ENCODE peak calls at places on chromosomes 2 and 18, in ten cellular contexts. One of them, this sample, is unnamed. For H3K4me1, the result is how much of the 10 kb centered on the place peaks cover.

GRCh38 chr2:213188971-213189899 is 37.8 kb upstream of the IKZF2 start:
- DNase-seq in mucosa of descending colon: no peak
- DNase-seq in testis: peak
- DNase-seq in keratinocyte: no peak
- DNase-seq in thoracic aorta: no peak
- DNase-seq in right lobe of liver: no peak
- DNase-seq in prostate gland: no peak
- DNase-seq in lung: no peak
- DNase-seq in H1: peak
- DNase-seq in IMR-90: peak
- DNase-seq in this sample: peak

GRCh38 chr2:173434729-173435345 is 80.2 kb downstream of the CDCA7 start:
- DNase-seq in right lobe of liver: no peak
- DNase-seq in testis: peak
- DNase-seq in IMR-90: no peak
- DNase-seq in prostate gland: no peak
- DNase-seq in thoracic aorta: no peak
- DNase-seq in lung: no peak
- DNase-seq in H1: no peak
- DNase-seq in keratinocyte: no peak
- DNase-seq in mucosa of descending colon: no peak
- DNase-seq in this sample: no peak

GRCh38 chr2:39739386-39739785 is 39.7 kb downstream of the THUMPD2 start:
- DNase-seq in mucosa of descending colon: no peak
- DNase-seq in H1: no peak
- DNase-seq in right lobe of liver: no peak
- DNase-seq in IMR-90: no peak
- DNase-seq in prostate gland: no peak
- DNase-seq in testis: no peak
- DNase-seq in keratinocyte: no peak
- DNase-seq in thoracic aorta: no peak
- DNase-seq in lung: no peak
- DNase-seq in this sample: no peak

GRCh38 chr2:169073972-169074751 is 4.8 kb downstream of the DHRS9 start:
- DNase-seq in mucosa of descending colon: no peak
- DNase-seq in thoracic aorta: no peak
- DNase-seq in right lobe of liver: peak
- DNase-seq in IMR-90: no peak
- DNase-seq in prostate gland: no peak
- DNase-seq in H1: no peak
- DNase-seq in testis: no peak
- DNase-seq in keratinocyte: no peak
- DNase-seq in lung: no peak
- DNase-seq in this sample: peak

GRCh38 chr2:162768646-162769045 is 69.9 kb downstream of the KCNH7 start:
- DNase-seq in keratinocyte: no peak
- DNase-seq in H1: no peak
- DNase-seq in thoracic aorta: no peak
- DNase-seq in prostate gland: no peak
- DNase-seq in right lobe of liver: no peak
- DNase-seq in lung: no peak
- DNase-seq in testis: no peak
- DNase-seq in IMR-90: no peak
- DNase-seq in mucosa of descending colon: no peak
- DNase-seq in this sample: no peak

GRCh38 chr2:129050116-129050515 is 731.4 kb upstream of the HS6ST1 start:
- DNase-seq in thoracic aorta: no peak
- DNase-seq in lung: no peak
- DNase-seq in IMR-90: no peak
- DNase-seq in prostate gland: no peak
- DNase-seq in keratinocyte: no peak
- DNase-seq in testis: no peak
- DNase-seq in H1: no peak
- DNase-seq in right lobe of liver: no peak
- DNase-seq in mucosa of descending colon: no peak
- DNase-seq in this sample: no peak

GRCh38 chr18:3623769-3624545 is 174.0 kb downstream of the TGIF1 start:
- DNase-seq in IMR-90: peak
- DNase-seq in right lobe of liver: peak
- DNase-seq in H1: peak
- DNase-seq in keratinocyte: peak
- DNase-seq in thoracic aorta: peak
- DNase-seq in lung: peak
- DNase-seq in testis: peak
- DNase-seq in mucosa of descending colon: peak
- DNase-seq in prostate gland: peak
- DNase-seq in this sample: peak

GRCh38 chr2:111950241-111950640 is 51.8 kb downstream of the MERTK start:
- DNase-seq in testis: no peak
- DNase-seq in lung: no peak
- DNase-seq in prostate gland: no peak
- DNase-seq in right lobe of liver: no peak
- DNase-seq in thoracic aorta: no peak
- DNase-seq in H1: no peak
- DNase-seq in mucosa of descending colon: no peak
- DNase-seq in IMR-90: no peak
- DNase-seq in keratinocyte: no peak
- DNase-seq in this sample: no peak

GRCh38 chr2:215395687-215396460 is 40.0 kb downstream of the FN1 start:
- DNase-seq in H1: no peak
- DNase-seq in IMR-90: no peak
- DNase-seq in thoracic aorta: no peak
- DNase-seq in right lobe of liver: no peak
- DNase-seq in mucosa of descending colon: no peak
- DNase-seq in keratinocyte: no peak
- DNase-seq in lung: no peak
- DNase-seq in prostate gland: no peak
- DNase-seq in testis: no peak
- DNase-seq in this sample: no peak

GRCh38 chr2:215394102-215394805 is 41.6 kb downstream of the FN1 start:
- DNase-seq in H1: no peak
- DNase-seq in thoracic aorta: no peak
- DNase-seq in right lobe of liver: no peak
- DNase-seq in IMR-90: no peak
- DNase-seq in mucosa of descending colon: no peak
- DNase-seq in keratinocyte: no peak
- DNase-seq in prostate gland: no peak
- DNase-seq in testis: no peak
- DNase-seq in lung: no peak
- DNase-seq in this sample: no peak

GRCh38 chr2:215399067-215399716 is 36.7 kb downstream of the FN1 start:
- DNase-seq in IMR-90: no peak
- DNase-seq in H1: no peak
- DNase-seq in lung: no peak
- DNase-seq in right lobe of liver: no peak
- DNase-seq in mucosa of descending colon: no peak
- DNase-seq in thoracic aorta: no peak
- DNase-seq in prostate gland: no peak
- DNase-seq in keratinocyte: no peak
- DNase-seq in testis: no peak
- DNase-seq in this sample: no peak

GRCh38 chr2:215397632-215398341 is 38.1 kb downstream of the FN1 start:
- DNase-seq in thoracic aorta: no peak
- DNase-seq in prostate gland: peak
- DNase-seq in testis: no peak
- DNase-seq in keratinocyte: no peak
- DNase-seq in IMR-90: peak
- DNase-seq in H1: no peak
- DNase-seq in right lobe of liver: no peak
- DNase-seq in lung: no peak
- DNase-seq in mucosa of descending colon: no peak
- DNase-seq in this sample: no peak

GRCh38 chr2:215396595-215397313 is 39.1 kb downstream of the FN1 start:
- DNase-seq in H1: no peak
- DNase-seq in testis: no peak
- DNase-seq in lung: no peak
- DNase-seq in prostate gland: no peak
- DNase-seq in IMR-90: peak
- DNase-seq in thoracic aorta: no peak
- DNase-seq in right lobe of liver: no peak
- DNase-seq in mucosa of descending colon: no peak
- DNase-seq in keratinocyte: no peak
- DNase-seq in this sample: no peak
- H3K4me1 ChIP-seq in H1: under half
- H3K4me1 ChIP-seq in testis: under half
- H3K4me1 ChIP-seq in lung: under half
- H3K4me1 ChIP-seq in prostate gland: under half
- H3K4me1 ChIP-seq in IMR-90: under half
- H3K4me1 ChIP-seq in thoracic aorta: under half
- H3K4me1 ChIP-seq in right lobe of liver: under half
- H3K4me1 ChIP-seq in mucosa of descending colon: under half
- H3K4me1 ChIP-seq in keratinocyte: under half
- H3K4me1 ChIP-seq in this sample: under half

GRCh38 chr2:120831106-120831505 is 95.4 kb downstream of the GLI2 start:
- DNase-seq in thoracic aorta: no peak
- DNase-seq in IMR-90: no peak
- DNase-seq in mucosa of descending colon: no peak
- DNase-seq in lung: no peak
- DNase-seq in keratinocyte: no peak
- DNase-seq in testis: no peak
- DNase-seq in right lobe of liver: no peak
- DNase-seq in H1: no peak
- DNase-seq in prostate gland: no peak
- DNase-seq in this sample: no peak

GRCh38 chr2:120831891-120832290 is 96.2 kb downstream of the GLI2 start:
- DNase-seq in keratinocyte: no peak
- DNase-seq in prostate gland: no peak
- DNase-seq in mucosa of descending colon: no peak
- DNase-seq in IMR-90: no peak
- DNase-seq in H1: no peak
- DNase-seq in lung: no peak
- DNase-seq in right lobe of liver: no peak
- DNase-seq in thoracic aorta: no peak
- DNase-seq in testis: no peak
- DNase-seq in this sample: no peak

GRCh38 chr2:120834206-120834605 is 98.5 kb downstream of the GLI2 start:
- DNase-seq in prostate gland: no peak
- DNase-seq in lung: no peak
- DNase-seq in H1: no peak
- DNase-seq in right lobe of liver: no peak
- DNase-seq in testis: no peak
- DNase-seq in thoracic aorta: no peak
- DNase-seq in keratinocyte: no peak
- DNase-seq in mucosa of descending colon: peak
- DNase-seq in IMR-90: no peak
- DNase-seq in this sample: no peak

GRCh38 chr2:120832296-120833070 is 96.8 kb downstream of the GLI2 start:
- DNase-seq in right lobe of liver: no peak
- DNase-seq in thoracic aorta: no peak
- DNase-seq in IMR-90: no peak
- DNase-seq in prostate gland: no peak
- DNase-seq in lung: no peak
- DNase-seq in H1: no peak
- DNase-seq in mucosa of descending colon: no peak
- DNase-seq in keratinocyte: no peak
- DNase-seq in testis: no peak
- DNase-seq in this sample: no peak

DNA sequence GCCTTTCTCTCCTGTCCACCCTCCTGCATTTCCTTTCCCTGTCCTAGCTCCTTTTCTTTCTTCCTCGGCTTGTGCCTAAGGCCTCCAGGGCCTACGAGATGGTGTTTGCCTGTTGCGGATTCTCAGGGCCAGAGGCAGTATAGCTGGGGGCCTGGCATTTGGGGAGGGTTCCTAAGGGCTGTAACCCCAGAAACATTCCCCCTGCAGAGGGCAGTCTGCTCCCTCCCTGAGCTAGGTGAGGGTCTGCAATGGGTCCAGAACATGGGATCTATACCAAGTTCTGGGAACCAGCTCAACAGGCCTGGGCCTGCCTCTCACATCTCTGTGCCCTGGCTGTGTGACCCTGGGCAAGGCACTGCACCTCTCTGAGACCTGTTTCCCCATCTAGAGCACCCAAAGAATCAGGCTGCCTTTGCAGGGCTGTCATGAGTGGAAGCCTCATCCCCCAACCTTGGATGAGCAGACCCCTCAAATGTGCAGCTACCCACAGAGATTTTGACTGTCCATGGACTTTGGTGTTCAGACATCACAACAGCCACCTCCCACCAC is 97.5 kb downstream of the GLI2 start:
- DNase-seq in right lobe of liver: no peak
- DNase-seq in thoracic aorta: no peak
- DNase-seq in IMR-90: no peak
- DNase-seq in prostate gland: no peak
- DNase-seq in mucosa of descending colon: peak
- DNase-seq in lung: no peak
- DNase-seq in testis: no peak
- DNase-seq in H1: no peak
- DNase-seq in keratinocyte: no peak
- DNase-seq in this sample: no peak
- TF ChIP-seq CTCF in right lobe of liver: no peak
- TF ChIP-seq CTCF in thoracic aorta: no peak
- TF ChIP-seq CTCF in IMR-90: no peak
- TF ChIP-seq CTCF in prostate gland: no peak
- TF ChIP-seq CTCF in mucosa of descending colon: no peak
- TF ChIP-seq CTCF in lung: no peak
- TF ChIP-seq CTCF in testis: no peak
- TF ChIP-seq CTCF in H1: no peak
- TF ChIP-seq CTCF in keratinocyte: peak
- TF ChIP-seq CTCF in this sample: no peak

GRCh38 chr2:43170733-43171101 is 55.7 kb downstream of the ZFP36L2 start:
- DNase-seq in keratinocyte: no peak
- DNase-seq in H1: no peak
- DNase-seq in right lobe of liver: no peak
- DNase-seq in thoracic aorta: no peak
- DNase-seq in lung: no peak
- DNase-seq in mucosa of descending colon: peak
- DNase-seq in testis: no peak
- DNase-seq in prostate gland: no peak
- DNase-seq in IMR-90: no peak
- DNase-seq in this sample: no peak
- H3K4me1 ChIP-seq in keratinocyte: under half
- H3K4me1 ChIP-seq in H1: under half
- H3K4me1 ChIP-seq in right lobe of liver: under half
- H3K4me1 ChIP-seq in thoracic aorta: under half
- H3K4me1 ChIP-seq in lung: under half
- H3K4me1 ChIP-seq in mucosa of descending colon: under half
- H3K4me1 ChIP-seq in testis: under half
- H3K4me1 ChIP-seq in prostate gland: under half
- H3K4me1 ChIP-seq in IMR-90: under half
- H3K4me1 ChIP-seq in this sample: under half

DNA sequence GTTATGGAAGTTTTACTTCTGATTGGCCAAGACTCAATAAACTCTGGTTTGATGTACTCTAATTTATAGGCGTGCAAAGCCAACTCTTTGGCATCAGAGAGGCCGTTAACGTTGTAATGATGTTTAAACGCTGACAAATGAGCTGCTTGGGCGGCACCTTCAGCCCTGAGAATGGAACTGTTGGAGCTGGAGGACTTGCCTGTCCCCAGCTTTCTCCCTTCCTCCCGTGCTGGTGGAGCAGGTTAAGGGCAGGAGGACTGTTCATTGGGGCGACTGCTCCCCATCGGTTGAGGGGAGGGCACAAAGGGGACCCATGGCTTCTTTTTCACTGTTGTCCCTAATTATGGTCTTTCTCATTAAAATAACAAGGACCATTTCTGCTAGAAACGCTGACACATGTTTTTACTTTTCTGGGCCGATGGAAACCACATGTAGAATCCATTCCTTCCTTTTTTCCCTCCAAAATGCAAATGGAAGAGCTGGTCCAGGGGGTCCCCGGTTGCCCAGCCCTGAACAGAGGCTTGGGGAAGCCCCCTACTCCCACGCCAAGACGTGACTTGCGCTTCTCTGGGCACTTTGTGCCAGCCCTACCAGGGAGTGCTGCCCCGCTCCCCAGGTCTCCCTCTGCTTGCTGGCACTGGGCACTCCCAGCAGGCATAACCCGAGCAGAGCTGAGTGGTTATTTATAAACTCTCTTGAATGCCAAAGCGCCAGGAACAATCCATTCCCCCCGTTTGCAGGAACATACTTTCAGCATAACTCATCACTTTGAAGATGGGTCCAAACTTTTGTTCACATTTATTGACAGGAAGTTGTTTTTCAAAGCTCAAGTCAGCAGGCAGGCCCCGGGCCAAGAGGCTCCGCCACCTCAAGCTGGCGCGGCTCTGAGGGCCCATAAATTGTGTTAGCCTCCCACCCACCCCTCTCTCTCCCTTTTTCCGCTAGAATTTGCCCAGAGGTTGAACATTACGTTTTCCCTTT is 170.1 kb downstream of the ASB1 start:
- DNase-seq in lung: peak
- DNase-seq in right lobe of liver: no peak
- DNase-seq in IMR-90: peak
- DNase-seq in thoracic aorta: peak
- DNase-seq in keratinocyte: peak
- DNase-seq in H1: no peak
- DNase-seq in mucosa of descending colon: no peak
- DNase-seq in prostate gland: peak
- DNase-seq in testis: no peak
- DNase-seq in this sample: peak
- TF ChIP-seq CTCF in lung: no peak
- TF ChIP-seq CTCF in right lobe of liver: no peak
- TF ChIP-seq CTCF in IMR-90: no peak
- TF ChIP-seq CTCF in thoracic aorta: no peak
- TF ChIP-seq CTCF in keratinocyte: no peak
- TF ChIP-seq CTCF in H1: no peak
- TF ChIP-seq CTCF in mucosa of descending colon: no peak
- TF ChIP-seq CTCF in prostate gland: no peak
- TF ChIP-seq CTCF in testis: no peak
- TF ChIP-seq CTCF in this sample: no peak